ENCODE peak calls at places on chromosomes 6 and 20, in four cellular contexts. W, B, V and E are unnamed samples.

GRCh38 chr20:32240220-32240619 is 32.5 kb downstream of the POFUT1 start:
- DNase-seq in B (no peak), V (no peak), W (no peak), E (no peak)

GRCh38 chr6:42942444-42942843 is 13.2 kb downstream of the CNPY3 start:
- DNase-seq in W (no peak), V (no peak), B (no peak), E (no peak)

GRCh38 chr20:31430568-31431095 is 9.8 kb upstream of the DEFB123 start:
- DNase-seq in B (no peak), V (no peak), W (no peak), E (no peak)

GRCh38 chr20:61516398-61517208 is 264.5 kb downstream of the CDH4 start:
- DNase-seq in V (no peak), B (no peak), W (no peak), E (no peak)

GRCh38 chr6:13526718-13527668 is 39.6 kb upstream of the GFOD1 start:
- DNase-seq in W (no peak), B (no peak), V (no peak), E (peak)

GRCh38 chr6:132215805-132216204 is 185.5 kb downstream of the MOXD1 start:
- DNase-seq in B (no peak), W (no peak), V (no peak), E (no peak)

GRCh38 chr6:31620586-31621319 is at the start of gene PRRC2A:
- DNase-seq in W (peak), B (peak), V (peak), E (peak)

GRCh38 chr6:47106721-47107197 is 64.6 kb upstream of the ADGRF1 start:
- DNase-seq in W (no peak), V (no peak), B (no peak), E (no peak)

GRCh38 chr20:61980647-61981583 is 84.8 kb downstream of the TAF4 start:
- DNase-seq in W (peak), V (peak), B (no peak), E (no peak)

GRCh38 chr6:38241200-38241599 is 398.5 kb downstream of the BTBD9 start:
- DNase-seq in B (no peak), V (no peak), W (no peak), E (no peak)

GRCh38 chr20:50389437-50389807 is 120.8 kb upstream of the PTPN1 start:
- DNase-seq in V (no peak), B (no peak), W (no peak), E (no peak)

GRCh38 chr6:45556828-45557227 is 179.1 kb upstream of the SUPT3H start:
- DNase-seq in W (no peak), B (no peak), V (no peak), E (no peak)

GRCh38 chr6:56604186-56604585 is 38.5 kb downstream of the DST start:
- DNase-seq in B (no peak), V (no peak), W (no peak), E (no peak)

GRCh38 chr6:4895971-4896370 is 107.9 kb downstream of the RPP40 start:
- DNase-seq in B (no peak), V (no peak), W (no peak), E (no peak)

GRCh38 chr6:907928-908327 is 215.0 kb upstream of the EXOC2 start:
- DNase-seq in V (no peak), B (no peak), W (no peak), E (no peak)

GRCh38 chr20:33727806-33728205 is 4.0 kb upstream of the ZNF341 start:
- DNase-seq in W (no peak), V (no peak), B (no peak), E (no peak)

GRCh38 chr6:75666590-75666989 is 64.9 kb downstream of the SENP6 start:
- DNase-seq in W (no peak), V (no peak), B (no peak), E (no peak)

GRCh38 chr20:57851025-57851682 is 141.3 kb upstream of the PMEPA1 start:
- DNase-seq in W (no peak), B (no peak), V (no peak), E (no peak)

GRCh38 chr6:111601875-111602274 is 3.8 kb downstream of the TRAF3IP2 start:
- DNase-seq in W (peak), V (no peak), B (no peak), E (no peak)

GRCh38 chr20:18727032-18727508 is 86.5 kb upstream of the SCP2D1 start:
- DNase-seq in V (no peak), B (no peak), W (no peak), E (no peak)

GRCh38 chr6:148565931-148566663 is 180.7 kb upstream of the UST start:
- DNase-seq in V (peak), B (no peak), W (peak), E (no peak)

GRCh38 chr6:154247119-154247814 is 109.3 kb downstream of the IPCEF1 start:
- DNase-seq in B (no peak), W (no peak), V (no peak), E (no peak)

GRCh38 chr6:46903175-46903574 is 18.6 kb downstream of the ADGRF5 start:
- DNase-seq in V (no peak), W (no peak), B (no peak), E (no peak)

GRCh38 chr20:38127011-38127621 is 38.0 kb downstream of the TGM2 start:
- DNase-seq in W (peak), V (peak), B (peak), E (no peak)

GRCh38 chr20:35503281-35503680 is 26.2 kb downstream of the C20orf173 start:
- DNase-seq in V (no peak), B (no peak), W (no peak), E (no peak)

GRCh38 chr20:32354592-32355416 is 3.3 kb upstream of the ASXL1 start:
- DNase-seq in V (peak), B (no peak), W (no peak), E (no peak)

GRCh38 chr6:37554480-37554819 is 54.8 kb upstream of the CCDC167 start:
- DNase-seq in B (no peak), V (peak), W (peak), E (no peak)

GRCh38 chr20:20369353-20370086 is 1.6 kb downstream of the INSM1 start:
- DNase-seq in B (no peak), V (no peak), W (no peak), E (no peak)

GRCh38 chr6:12110523-12111154 is 98.5 kb downstream of the HIVEP1 start:
- DNase-seq in W (no peak), V (no peak), B (no peak), E (no peak)

GRCh38 chr6:30806581-30807183 is 62.3 kb upstream of the IER3 start:
- DNase-seq in V (no peak), W (no peak), B (no peak), E (no peak)

GRCh38 chr6:138521800-138522199 is 22.5 kb upstream of the NHSL1 start:
- DNase-seq in B (no peak), W (no peak), V (no peak), E (no peak)

GRCh38 chr20:444862-445426 is 17.4 kb downstream of the TBC1D20 start:
- DNase-seq in B (no peak), V (no peak), W (peak), E (no peak)

GRCh38 chr6:31888281-31889258 is 8.9 kb downstream of the EHMT2 start:
- DNase-seq in V (no peak), W (peak), B (no peak), E (no peak)

GRCh38 chr20:10259166-10259565 is 40.5 kb downstream of the SNAP25 start:
- DNase-seq in B (no peak), V (no peak), W (no peak), E (no peak)

GRCh38 chr6:166365221-166365620 is 17.5 kb downstream of the MPC1 start:
- DNase-seq in B (no peak), V (no peak), W (peak), E (no peak)

GRCh38 chr6:109051301-109051700 is 43.3 kb downstream of the SESN1 start:
- DNase-seq in W (no peak), V (no peak), B (no peak), E (no peak)

GRCh38 chr6:149903938-149904611 is 6.2 kb upstream of the RAET1E start:
- DNase-seq in B (no peak), W (no peak), V (no peak), E (no peak)

GRCh38 chr6:21653902-21654301 is 60.4 kb downstream of the SOX4 start:
- DNase-seq in W (no peak), B (peak), V (no peak), E (no peak)

GRCh38 chr6:164247106-164247505 is 832.6 kb downstream of the QKI start:
- DNase-seq in V (no peak), W (peak), B (no peak), E (peak)